ENCODE peak calls at places on chromosomes 4 and X, in four cellular contexts. V is lower leg skin, G is H54, K is A549. L is an unnamed sample.

GRCh38 chr4:22625301-22625700 is 67.4 kb upstream of the GBA3 start:
- DNase-seq in V (no peak), G (no peak), K (no peak), L (no peak)

GRCh38 chr4:37670249-37670648 is 15.9 kb downstream of the RELL1 start:
- DNase-seq in V (no peak), G (no peak), K (no peak), L (no peak)

GRCh38 chr4:78665216-78665615 is 110.9 kb upstream of the BMP2K start:
- DNase-seq in V (no peak), G (no peak), K (no peak), L (no peak)

GRCh38 chrX:8194216-8194615 is 23.1 kb upstream of the VCX2 start:
- DNase-seq in V (no peak), G (no peak), K (no peak), L (no peak)

GRCh38 chrX:292900-293897 is 12.0 kb downstream of the PLCXD1 start:
- DNase-seq in V (peak), G (no peak), K (no peak), L (peak)

GRCh38 chr4:127015616-127016015 is 617.1 kb upstream of the INTU start:
- DNase-seq in V (no peak), G (no peak), K (no peak), L (no peak)

GRCh38 chr4:7854697-7855370 is 84.8 kb downstream of the AFAP1 start:
- DNase-seq in V (no peak), G (no peak), K (no peak), L (no peak)

GRCh38 chr4:164748375-164748774 is 5.6 kb upstream of the SMIM31 start:
- DNase-seq in V (no peak), G (no peak), K (peak), L (no peak)

GRCh38 chr4:8182858-8183725 is 16.0 kb upstream of the SH3TC1 start:
- DNase-seq in V (peak), G (peak), K (peak), L (peak)

GRCh38 chr4:173121044-173121685 is 47.4 kb upstream of the GALNT7 start:
- DNase-seq in V (no peak), G (peak), K (peak), L (no peak)

GRCh38 chrX:148878371-148878770 is 378.0 kb downstream of the AFF2 start:
- DNase-seq in V (no peak), G (no peak), K (no peak), L (no peak)

GRCh38 chr4:73668806-73669205 is 48.6 kb upstream of the RASSF6 start:
- DNase-seq in V (no peak), G (no peak), K (no peak), L (no peak)

GRCh38 chr4:139918994-139919393 is 235.0 kb downstream of the MAML3 start:
- DNase-seq in V (no peak), G (no peak), K (no peak), L (no peak)

GRCh38 chr4:119286377-119287002 is 35.4 kb downstream of the FABP2 start:
- DNase-seq in V (no peak), G (no peak), K (peak), L (peak)

GRCh38 chr4:73868206-73869129 is 725 bp upstream of the CXCL1 start:
- DNase-seq in V (no peak), G (no peak), K (peak), L (no peak)

GRCh38 chrX:1139101-1139500 is 73.3 kb downstream of the CRLF2 start:
- DNase-seq in V (peak), G (no peak), K (no peak), L (no peak)

GRCh38 chr4:3045500-3045850 is 28.9 kb downstream of the HTT-AS start:
- DNase-seq in V (peak), G (no peak), K (peak), L (no peak)

GRCh38 chr4:3287972-3288570 is 4.8 kb upstream of the RGS12 start:
- DNase-seq in V (peak), G (no peak), K (no peak), L (peak)

GRCh38 chr4:100479971-100480370 is 37.9 kb downstream of the EMCN start:
- DNase-seq in V (no peak), G (no peak), K (no peak), L (no peak)

GRCh38 chrX:155997436-155997835 is at the start of gene IL9R:
- DNase-seq in V (peak), G (no peak), K (no peak), L (no peak)

GRCh38 chrX:71366674-71367256 is 608 bp downstream of the TAF1 start:
- DNase-seq in V (peak), G (no peak), K (peak), L (peak)

GRCh38 chr4:76434901-76435688 is at the start of gene SHROOM3:
- DNase-seq in V (no peak), G (no peak), K (no peak), L (no peak)

GRCh38 chr4:1601533-1601835 is 82.6 kb downstream of the FAM53A start:
- DNase-seq in V (no peak), G (no peak), K (no peak), L (no peak)

GRCh38 chr4:182913036-182913435 is 4.2 kb downstream of the DCTD start:
- DNase-seq in V (no peak), G (no peak), K (no peak), L (no peak)

GRCh38 chrX:134761788-134762187 is 103.5 kb upstream of the PLAC1 start:
- DNase-seq in V (no peak), G (no peak), K (peak), L (no peak)

GRCh38 chr4:33065749-33066148 is 2345.6 kb downstream of the PCDH7 start:
- DNase-seq in V (no peak), G (no peak), K (no peak), L (no peak)

GRCh38 chr4:66604192-66604591 is 933.9 kb upstream of the EPHA5 start:
- DNase-seq in V (no peak), G (no peak), K (no peak), L (no peak)

GRCh38 chrX:104913348-104913747 is 307.1 kb downstream of the TEX13A start:
- DNase-seq in V (no peak), G (no peak), K (peak), L (peak)

GRCh38 chrX:48626401-48627298 is 29.4 kb downstream of the WDR13 start:
- DNase-seq in V (peak), G (no peak), K (no peak), L (no peak)

GRCh38 chr4:115113382-115114106 is at the start of gene NDST4:
- DNase-seq in V (no peak), G (no peak), K (peak), L (peak)

GRCh38 chr4:141686146-141686775 is 49.9 kb downstream of the IL15 start:
- DNase-seq in V (no peak), G (peak), K (peak), L (no peak)

GRCh38 chr4:166972071-166972470 is 262.2 kb downstream of the SPOCK3 start:
- DNase-seq in V (no peak), G (no peak), K (peak), L (peak)

GRCh38 chr4:106210021-106210420 is 106.0 kb downstream of the TBCK start:
- DNase-seq in V (no peak), G (no peak), K (no peak), L (no peak)

GRCh38 chrX:107000013-107000515 is at the start of gene MORC4:
- DNase-seq in V (peak), G (peak), K (peak), L (peak)

GRCh38 chrX:320126-320783 is 1.7 kb upstream of the GTPBP6 start:
- DNase-seq in V (peak), G (no peak), K (no peak), L (no peak)

GRCh38 chr4:112423591-112423990 is 92.4 kb downstream of the NEUROG2 start:
- DNase-seq in V (no peak), G (no peak), K (no peak), L (no peak)
- TF ChIP-seq POLR2A in V (no peak), G (no peak), K (no peak), L (no peak)

GRCh38 chrX:154096140-154097002 is 1.1 kb downstream of the MECP2 start:
- DNase-seq in V (no peak), G (no peak), K (peak), L (no peak)
- TF ChIP-seq POLR2A in V (no peak), G (no peak), K (no peak), L (no peak)

GRCh38 chr4:38784141-38784540 is 1.4 kb upstream of the TLR10 start:
- DNase-seq in V (no peak), G (no peak), K (no peak), L (no peak)

GRCh38 chr4:38783109-38783460 is 295 bp upstream of the TLR10 start:
- DNase-seq in V (no peak), G (no peak), K (no peak), L (no peak)

GRCh38 chr4:38782452-38783108 is at the start of gene TLR10:
- DNase-seq in V (no peak), G (no peak), K (peak), L (peak)

GRCh38 chr4:38785041-38785790 is 2.4 kb upstream of the TLR10 start:
- DNase-seq in V (no peak), G (no peak), K (no peak), L (no peak)

DNA sequence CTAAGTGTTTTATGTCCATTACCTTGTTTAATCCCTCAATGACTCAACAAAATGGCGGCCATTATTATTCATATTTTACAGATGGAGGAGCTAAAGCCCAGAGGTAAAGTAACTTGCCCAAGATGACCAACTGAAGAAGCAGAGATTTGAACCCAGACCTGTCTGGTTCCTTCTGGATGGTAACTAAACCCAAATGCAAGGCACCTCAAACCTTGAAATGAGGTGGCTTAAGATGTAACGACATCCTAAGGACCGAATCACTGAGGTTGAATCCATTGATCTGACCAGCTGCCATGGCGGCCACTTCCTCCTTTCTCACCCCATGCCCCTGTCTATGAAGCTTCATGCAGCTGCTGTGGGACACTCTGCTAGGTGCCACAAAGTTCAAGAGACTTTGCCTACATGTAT is 932 bp downstream of the TLR10 start:
- DNase-seq in V (no peak), G (no peak), K (no peak), L (no peak)
- TF ChIP-seq POLR2A in V (no peak), G (no peak), K (no peak), L (no peak)

DNA sequence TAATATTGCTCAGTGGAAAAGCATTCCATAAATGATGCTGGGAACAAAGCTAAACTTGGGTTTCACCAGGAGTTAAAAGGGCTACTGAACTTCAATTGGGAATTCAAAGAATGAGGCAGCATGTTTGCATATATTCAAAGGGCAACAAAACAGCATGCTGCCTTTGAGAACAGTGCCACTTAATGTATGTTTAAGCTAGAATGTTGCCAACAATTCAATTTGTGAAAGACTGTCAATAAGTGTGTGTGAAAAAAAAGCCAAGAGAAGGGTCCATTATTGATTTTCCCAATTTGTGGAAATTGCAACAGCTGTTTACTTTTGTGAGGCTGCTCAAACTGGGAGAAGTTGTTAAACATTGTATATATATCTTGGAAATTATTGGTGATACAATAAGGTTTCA is 701.9 kb upstream of the ACTRT1 start:
- DNase-seq in V (no peak), G (no peak), K (peak), L (no peak)
- TF ChIP-seq POLR2A in V (no peak), G (no peak), K (no peak), L (no peak)

GRCh38 chrX:41332988-41333743 is 796 bp upstream of the DDX3X start:
- DNase-seq in V (peak), G (no peak), K (peak), L (peak)
- TF ChIP-seq POLR2A in V (no peak), G (peak), K (peak), L (no peak)

DNA sequence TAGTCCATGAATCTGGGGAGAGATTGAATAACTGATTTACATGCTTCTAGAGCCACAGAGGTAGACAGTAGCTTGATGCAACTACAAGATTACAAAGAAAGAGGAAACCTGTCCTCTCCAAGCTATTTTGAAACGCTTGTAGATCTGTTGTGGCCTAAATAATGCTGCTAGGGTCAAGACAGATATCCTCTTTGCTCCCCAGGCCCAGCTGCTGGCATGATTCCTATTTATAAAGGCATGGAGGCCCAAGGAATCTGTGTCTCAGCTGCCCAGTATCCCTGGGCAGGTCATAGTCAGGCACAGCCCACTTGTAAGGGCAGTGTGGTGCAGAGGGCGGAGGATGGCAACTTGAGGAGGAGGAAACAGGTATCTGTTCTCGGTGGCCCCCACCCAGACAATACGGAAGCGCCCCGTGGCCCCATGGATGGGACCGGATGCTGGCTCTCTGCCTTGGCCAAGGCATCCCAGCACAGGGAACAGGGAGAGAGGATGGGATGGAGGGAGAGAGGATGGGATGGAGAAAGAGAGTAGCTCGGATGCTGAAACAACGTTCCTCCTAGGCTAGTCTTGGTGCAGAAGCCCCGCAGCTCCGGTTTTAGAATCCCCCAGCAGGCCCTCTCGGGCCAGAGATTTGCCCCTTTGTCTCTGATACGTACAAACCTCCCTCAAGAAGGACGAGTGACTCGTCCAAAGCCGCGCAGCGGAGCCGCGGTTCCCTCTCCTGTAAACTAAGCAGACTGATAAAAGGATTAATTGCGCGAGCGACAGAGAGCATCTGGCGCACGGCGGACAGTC is 767 bp upstream of the SMIM20 start:
- DNase-seq in V (peak), G (no peak), K (no peak), L (peak)
- TF ChIP-seq POLR2A in V (no peak), G (no peak), K (no peak), L (no peak)

GRCh38 chr4:145937021-145937861 is 1.4 kb downstream of the ZNF827 start:
- DNase-seq in V (peak), G (no peak), K (peak), L (peak)

GRCh38 chr4:145939856-145940255 is 1.2 kb upstream of the ZNF827 start:
- DNase-seq in V (no peak), G (no peak), K (no peak), L (no peak)

GRCh38 chr4:145937990-145938611 is 522 bp downstream of the ZNF827 start:
- DNase-seq in V (no peak), G (no peak), K (peak), L (peak)

GRCh38 chr4:145939241-145939640 is 618 bp upstream of the ZNF827 start:
- DNase-seq in V (no peak), G (no peak), K (no peak), L (no peak)

DNA sequence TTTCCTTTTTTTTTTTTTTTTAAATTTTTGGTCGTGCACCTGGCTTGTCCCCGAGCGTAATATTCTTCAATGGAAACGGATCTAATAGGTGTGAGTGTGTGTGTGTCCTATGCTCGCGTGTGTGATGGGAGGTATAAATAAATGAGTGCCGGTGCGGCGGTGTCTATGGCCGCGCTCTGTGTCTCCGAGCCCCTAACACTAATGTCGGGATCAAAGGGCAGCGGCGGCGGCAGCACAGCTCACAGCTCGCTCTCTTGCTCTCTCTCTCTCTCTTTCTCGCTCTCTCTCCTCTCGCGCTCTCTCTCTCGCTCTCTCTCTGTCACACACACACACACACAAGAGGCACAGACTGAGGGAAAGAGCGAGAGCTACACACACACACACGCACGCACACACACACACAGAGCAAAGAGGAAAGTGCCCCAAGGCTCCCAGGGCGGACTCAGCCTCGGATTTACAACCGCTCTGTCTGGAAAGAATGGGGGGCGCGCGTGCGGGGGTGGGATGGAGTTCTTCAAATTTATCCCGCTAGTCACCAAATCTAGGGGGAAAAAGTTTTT is at the start of gene ZNF827:
- DNase-seq in V (peak), G (no peak), K (peak), L (peak)
- TF ChIP-seq POLR2A in V (no peak), G (peak), K (peak), L (no peak)

GRCh38 chrX:150365051-150365952 is 2.2 kb downstream of the MAMLD1 start:
- DNase-seq in V (peak), G (no peak), K (peak), L (peak)
- TF ChIP-seq POLR2A in V (no peak), G (no peak), K (peak), L (no peak)

L was measured in testis.